ENCODE peak calls at places on chromosomes 12 and 14, in four cellular contexts. One of them, this sample, is unnamed.

GRCh38 chr14:103311171-103311997 is 22.7 kb upstream of the EIF5 start:
- DNase-seq in OCI-LY7: no peak
- DNase-seq in left ventricle myocardium inferior: no peak
- DNase-seq in GM13976: no peak
- DNase-seq in this sample: no peak

GRCh38 chr12:95836630-95837239 is 22.0 kb upstream of the SNRPF start:
- DNase-seq in OCI-LY7: no peak
- DNase-seq in GM13976: no peak
- DNase-seq in left ventricle myocardium inferior: no peak
- DNase-seq in this sample: no peak

GRCh38 chr14:92615451-92615850 is 101.9 kb downstream of the RIN3 start:
- DNase-seq in GM13976: peak
- DNase-seq in OCI-LY7: no peak
- DNase-seq in left ventricle myocardium inferior: no peak
- DNase-seq in this sample: no peak

GRCh38 chr14:96623676-96624484 is 121.7 kb downstream of the PAPOLA start:
- DNase-seq in OCI-LY7: no peak
- DNase-seq in GM13976: no peak
- DNase-seq in left ventricle myocardium inferior: no peak
- DNase-seq in this sample: no peak

GRCh38 chr12:82593901-82594396 is 92.8 kb upstream of the TMTC2 start:
- DNase-seq in GM13976: no peak
- DNase-seq in OCI-LY7: no peak
- DNase-seq in left ventricle myocardium inferior: no peak
- DNase-seq in this sample: no peak

GRCh38 chr12:74722709-74723108 is 185.1 kb downstream of the ATXN7L3B start:
- DNase-seq in left ventricle myocardium inferior: no peak
- DNase-seq in OCI-LY7: no peak
- DNase-seq in GM13976: no peak
- DNase-seq in this sample: no peak

GRCh38 chr14:95620659-95621059 is 65.6 kb upstream of the TCL1B start:
- DNase-seq in left ventricle myocardium inferior: no peak
- DNase-seq in GM13976: no peak
- DNase-seq in OCI-LY7: no peak
- DNase-seq in this sample: no peak

GRCh38 chr12:93741741-93742085 is 64.5 kb downstream of the CRADD start:
- DNase-seq in GM13976: peak
- DNase-seq in OCI-LY7: no peak
- DNase-seq in left ventricle myocardium inferior: no peak
- DNase-seq in this sample: no peak

GRCh38 chr14:31090872-31091764 is 64.9 kb upstream of the STRN3 start:
- DNase-seq in OCI-LY7: no peak
- DNase-seq in GM13976: no peak
- DNase-seq in left ventricle myocardium inferior: no peak
- DNase-seq in this sample: peak

GRCh38 chr12:30794020-30794419 is 39.3 kb upstream of the CAPRIN2 start:
- DNase-seq in left ventricle myocardium inferior: no peak
- DNase-seq in OCI-LY7: no peak
- DNase-seq in GM13976: no peak
- DNase-seq in this sample: no peak

GRCh38 chr12:132475304-132476037 is 14.5 kb upstream of the FBRSL1 start:
- DNase-seq in left ventricle myocardium inferior: no peak
- DNase-seq in OCI-LY7: peak
- DNase-seq in GM13976: no peak
- DNase-seq in this sample: no peak

GRCh38 chr12:16075887-16076286 is 164.8 kb downstream of the DERA start:
- DNase-seq in left ventricle myocardium inferior: no peak
- DNase-seq in OCI-LY7: no peak
- DNase-seq in GM13976: no peak
- DNase-seq in this sample: no peak

GRCh38 chr12:119302334-119303132 is 32.0 kb upstream of the CCDC60 start:
- DNase-seq in OCI-LY7: no peak
- DNase-seq in left ventricle myocardium inferior: no peak
- DNase-seq in GM13976: no peak
- DNase-seq in this sample: no peak

GRCh38 chr12:109818900-109819500 is 14.2 kb downstream of the TRPV4 start:
- DNase-seq in GM13976: no peak
- DNase-seq in OCI-LY7: no peak
- DNase-seq in left ventricle myocardium inferior: no peak
- DNase-seq in this sample: no peak

GRCh38 chr12:100755186-100755585 is 39.4 kb upstream of the ANO4 start:
- DNase-seq in GM13976: no peak
- DNase-seq in OCI-LY7: no peak
- DNase-seq in left ventricle myocardium inferior: no peak
- DNase-seq in this sample: no peak

GRCh38 chr12:102766961-102767360 is 150.1 kb downstream of the PAH start:
- DNase-seq in left ventricle myocardium inferior: no peak
- DNase-seq in GM13976: no peak
- DNase-seq in OCI-LY7: no peak
- DNase-seq in this sample: no peak

GRCh38 chr14:29463727-29464370 is 463.8 kb downstream of the PRKD1 start:
- DNase-seq in GM13976: no peak
- DNase-seq in OCI-LY7: no peak
- DNase-seq in left ventricle myocardium inferior: no peak
- DNase-seq in this sample: no peak

GRCh38 chr12:19941096-19941495 is 427.2 kb upstream of the PDE3A start:
- DNase-seq in GM13976: no peak
- DNase-seq in left ventricle myocardium inferior: no peak
- DNase-seq in OCI-LY7: no peak
- DNase-seq in this sample: no peak

GRCh38 chr14:99572173-99572999 is 31.6 kb downstream of the CCDC85C start:
- DNase-seq in GM13976: no peak
- DNase-seq in OCI-LY7: no peak
- DNase-seq in left ventricle myocardium inferior: no peak
- DNase-seq in this sample: no peak

GRCh38 chr14:77027538-77028383 is 747 bp downstream of the IRF2BPL start:
- DNase-seq in left ventricle myocardium inferior: peak
- DNase-seq in GM13976: peak
- DNase-seq in OCI-LY7: peak
- DNase-seq in this sample: peak

GRCh38 chr12:113054948-113055486 is 1.5 kb upstream of the DTX1 start:
- DNase-seq in OCI-LY7: peak
- DNase-seq in left ventricle myocardium inferior: no peak
- DNase-seq in GM13976: no peak
- DNase-seq in this sample: no peak

GRCh38 chr14:23573384-23573783 is 5.2 kb downstream of the JPH4 start:
- DNase-seq in OCI-LY7: no peak
- DNase-seq in left ventricle myocardium inferior: no peak
- DNase-seq in GM13976: no peak
- DNase-seq in this sample: no peak

GRCh38 chr12:5166976-5167375 is 123.3 kb downstream of the KCNA5 start:
- DNase-seq in OCI-LY7: no peak
- DNase-seq in GM13976: no peak
- DNase-seq in left ventricle myocardium inferior: no peak
- DNase-seq in this sample: peak

GRCh38 chr14:75257241-75257640 is 21.4 kb upstream of the FOS start:
- DNase-seq in GM13976: no peak
- DNase-seq in OCI-LY7: no peak
- DNase-seq in left ventricle myocardium inferior: no peak
- DNase-seq in this sample: no peak

GRCh38 chr14:75259946-75260545 is 18.6 kb upstream of the FOS start:
- DNase-seq in OCI-LY7: no peak
- DNase-seq in left ventricle myocardium inferior: no peak
- DNase-seq in GM13976: no peak
- DNase-seq in this sample: no peak

GRCh38 chr14:75258803-75259509 is 19.7 kb upstream of the FOS start:
- DNase-seq in GM13976: peak
- DNase-seq in left ventricle myocardium inferior: peak
- DNase-seq in OCI-LY7: peak
- DNase-seq in this sample: peak

GRCh38 chr14:75259510-75259855 is 19.1 kb upstream of the FOS start:
- DNase-seq in left ventricle myocardium inferior: no peak
- DNase-seq in OCI-LY7: no peak
- DNase-seq in GM13976: no peak
- DNase-seq in this sample: peak

GRCh38 chr14:75258079-75258802 is 20.4 kb upstream of the FOS start:
- DNase-seq in left ventricle myocardium inferior: no peak
- DNase-seq in GM13976: peak
- DNase-seq in OCI-LY7: no peak
- DNase-seq in this sample: no peak
- TF ChIP-seq CTCF in left ventricle myocardium inferior: no peak
- TF ChIP-seq CTCF in GM13976: no peak
- TF ChIP-seq CTCF in OCI-LY7: no peak
- TF ChIP-seq CTCF in this sample: no peak

GRCh38 chr12:121334513-121335343 is 17.5 kb downstream of the ANAPC5 start:
- DNase-seq in OCI-LY7: peak
- DNase-seq in GM13976: peak
- DNase-seq in left ventricle myocardium inferior: no peak
- DNase-seq in this sample: peak
- TF ChIP-seq CTCF in OCI-LY7: peak
- TF ChIP-seq CTCF in GM13976: peak
- TF ChIP-seq CTCF in left ventricle myocardium inferior: peak
- TF ChIP-seq CTCF in this sample: peak

GRCh38 chr12:115815924-115816323 is 461.6 kb downstream of the MED13L start:
- DNase-seq in GM13976: no peak
- DNase-seq in left ventricle myocardium inferior: no peak
- DNase-seq in OCI-LY7: no peak
- DNase-seq in this sample: no peak

GRCh38 chr12:115820661-115821060 is 456.8 kb downstream of the MED13L start:
- DNase-seq in OCI-LY7: no peak
- DNase-seq in GM13976: no peak
- DNase-seq in left ventricle myocardium inferior: no peak
- DNase-seq in this sample: no peak

GRCh38 chr12:115817399-115817798 is 460.1 kb downstream of the MED13L start:
- DNase-seq in GM13976: no peak
- DNase-seq in left ventricle myocardium inferior: no peak
- DNase-seq in OCI-LY7: no peak
- DNase-seq in this sample: no peak

GRCh38 chr12:115823635-115824034 is 453.9 kb downstream of the MED13L start:
- DNase-seq in OCI-LY7: no peak
- DNase-seq in GM13976: no peak
- DNase-seq in left ventricle myocardium inferior: no peak
- DNase-seq in this sample: no peak

GRCh38 chr12:115818973-115819372 is 458.5 kb downstream of the MED13L start:
- DNase-seq in left ventricle myocardium inferior: no peak
- DNase-seq in GM13976: no peak
- DNase-seq in OCI-LY7: no peak
- DNase-seq in this sample: no peak
- TF ChIP-seq CTCF in left ventricle myocardium inferior: no peak
- TF ChIP-seq CTCF in GM13976: no peak
- TF ChIP-seq CTCF in OCI-LY7: no peak
- TF ChIP-seq CTCF in this sample: no peak

DNA sequence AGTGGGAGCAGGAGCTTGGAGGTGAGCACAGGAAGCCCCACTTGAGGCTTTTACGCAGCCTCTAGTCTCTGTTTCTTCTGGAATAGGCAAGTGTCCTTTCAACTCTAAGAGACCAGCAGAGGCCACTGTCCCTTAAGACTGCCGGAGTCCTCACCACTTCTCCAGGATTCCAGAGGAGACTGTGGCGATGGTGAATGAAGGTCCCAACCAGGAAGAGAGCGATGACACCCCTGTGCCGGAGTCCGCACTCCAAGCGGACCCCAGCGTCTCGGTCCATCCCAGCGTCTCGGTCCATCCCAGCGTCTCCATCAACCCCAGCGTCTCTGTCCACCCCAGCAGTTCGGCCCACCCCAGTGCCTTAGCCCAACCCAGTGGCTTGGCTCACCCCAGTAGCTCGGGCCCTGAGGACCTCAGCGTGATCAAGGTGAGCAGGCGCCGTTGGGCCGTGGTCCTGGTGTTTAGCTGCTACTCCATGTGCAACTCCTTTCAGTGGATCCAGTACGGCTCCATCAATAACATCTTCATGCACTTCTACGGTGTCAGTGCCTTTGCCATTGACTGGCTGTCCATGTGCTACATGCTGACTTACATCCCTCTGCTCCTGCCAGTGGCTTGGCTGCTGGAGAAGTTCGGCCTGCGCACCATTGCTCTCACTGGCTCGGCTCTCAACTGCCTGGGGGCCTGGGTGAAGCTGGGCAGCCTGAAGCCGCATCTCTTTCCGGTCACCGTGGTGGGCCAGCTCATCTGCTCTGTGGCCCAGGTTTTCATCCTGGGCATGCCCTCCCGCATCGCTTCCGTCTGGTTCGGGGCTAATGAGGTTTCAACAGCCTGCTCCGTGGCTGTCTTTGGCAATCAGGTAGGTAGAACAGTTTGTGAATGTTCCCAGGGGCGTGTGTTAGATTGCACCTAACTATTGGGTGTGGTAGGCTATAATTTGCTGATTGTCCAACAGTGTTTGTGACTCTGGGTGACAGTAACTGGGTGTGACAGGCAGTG is 664 bp downstream of the FLVCR2 start:
- DNase-seq in left ventricle myocardium inferior: no peak
- DNase-seq in OCI-LY7: no peak
- DNase-seq in GM13976: no peak
- DNase-seq in this sample: peak
- TF ChIP-seq CTCF in left ventricle myocardium inferior: peak
- TF ChIP-seq CTCF in OCI-LY7: no peak
- TF ChIP-seq CTCF in GM13976: no peak
- TF ChIP-seq CTCF in this sample: peak

GRCh38 chr14:102138935-102139247 is 806 bp upstream of the WDR20 start:
- DNase-seq in OCI-LY7: no peak
- DNase-seq in GM13976: no peak
- DNase-seq in left ventricle myocardium inferior: no peak
- DNase-seq in this sample: no peak

GRCh38 chr14:102140027-102140749 is 491 bp downstream of the WDR20 start:
- DNase-seq in GM13976: peak
- DNase-seq in OCI-LY7: peak
- DNase-seq in left ventricle myocardium inferior: peak
- DNase-seq in this sample: peak

GRCh38 chr14:102140750-102141145 is 1.1 kb downstream of the WDR20 start:
- DNase-seq in left ventricle myocardium inferior: no peak
- DNase-seq in OCI-LY7: no peak
- DNase-seq in GM13976: no peak
- DNase-seq in this sample: no peak

GRCh38 chr14:102138535-102138934 is 1.2 kb upstream of the WDR20 start:
- DNase-seq in left ventricle myocardium inferior: no peak
- DNase-seq in OCI-LY7: no peak
- DNase-seq in GM13976: no peak
- DNase-seq in this sample: no peak

GRCh38 chr14:102139248-102140026 is at the start of gene WDR20:
- DNase-seq in GM13976: peak
- DNase-seq in OCI-LY7: peak
- DNase-seq in left ventricle myocardium inferior: peak
- DNase-seq in this sample: peak
- TF ChIP-seq CTCF in GM13976: peak
- TF ChIP-seq CTCF in OCI-LY7: peak
- TF ChIP-seq CTCF in left ventricle myocardium inferior: no peak
- TF ChIP-seq CTCF in this sample: no peak

This sample was measured in brain microvascular endothelial cell.